ENCODE peak calls at places on chromosome 5, in eight cellular contexts. P, W, T, L, I, B, S and Y are unnamed samples. For H3K4me1, the result is how much of the 10 kb centered on the place peaks cover.

GRCh38 chr5:116401546-116401945 is 173.1 kb downstream of the SEMA6A start:
- DNase-seq in P (no peak), W (no peak), T (no peak), L (no peak), I (no peak), B (no peak), S (no peak), Y (no peak)

GRCh38 chr5:39716532-39716971 is 291.8 kb upstream of the DAB2 start:
- DNase-seq in P (peak), W (no peak), T (peak), L (peak), I (no peak), B (peak), S (peak), Y (peak)

GRCh38 chr5:99010294-99010693 is 81.5 kb upstream of the CHD1 start:
- DNase-seq in P (no peak), W (no peak), T (no peak), L (no peak), I (no peak), B (no peak), S (no peak), Y (no peak)

GRCh38 chr5:134846641-134846960 is 833 bp downstream of the C5orf24 start:
- DNase-seq in P (peak), W (no peak), T (peak), L (no peak), I (no peak), B (no peak), S (peak), Y (no peak)

GRCh38 chr5:171162602-171163001 is 146.4 kb upstream of the TLX3 start:
- DNase-seq in P (peak), W (no peak), T (peak), L (peak), I (no peak), B (peak), S (peak), Y (no peak)

GRCh38 chr5:98050583-98050982 is 722.9 kb upstream of the RGMB start:
- DNase-seq in P (peak), W (no peak), T (peak), L (no peak), I (no peak), B (no peak), S (no peak), Y (no peak)

GRCh38 chr5:36763454-36763853 is 113.1 kb upstream of the NIPBL start:
- DNase-seq in P (peak), W (no peak), T (no peak), L (no peak), I (no peak), B (no peak), S (no peak), Y (no peak)

GRCh38 chr5:109529520-109529919 is 119.7 kb upstream of the PJA2 start:
- DNase-seq in P (peak), W (peak), T (peak), L (no peak), I (no peak), B (no peak), S (peak), Y (no peak)

GRCh38 chr5:40569549-40570270 is 110.0 kb upstream of the PTGER4 start:
- DNase-seq in P (peak), W (no peak), T (no peak), L (no peak), I (no peak), B (no peak), S (no peak), Y (no peak)

GRCh38 chr5:53367727-53368126 is 112.7 kb upstream of the FST start:
- DNase-seq in P (no peak), W (no peak), T (no peak), L (no peak), I (no peak), B (no peak), S (no peak), Y (no peak)

GRCh38 chr5:149724130-149724850 is 5.8 kb upstream of the PPARGC1B start:
- DNase-seq in P (no peak), W (no peak), T (no peak), L (no peak), I (no peak), B (no peak), S (no peak), Y (no peak)

GRCh38 chr5:40781843-40782409 is 16.2 kb downstream of the PRKAA1 start:
- DNase-seq in P (peak), W (no peak), T (peak), L (no peak), I (no peak), B (no peak), S (no peak), Y (no peak)

GRCh38 chr5:170353011-170353890 is 35.9 kb downstream of the KCNMB1 start:
- DNase-seq in P (no peak), W (no peak), T (no peak), L (no peak), I (no peak), B (no peak), S (no peak), Y (no peak)

GRCh38 chr5:135193213-135194125 is 159.4 kb upstream of the PITX1 start:
- DNase-seq in P (peak), W (no peak), T (peak), L (no peak), I (no peak), B (no peak), S (no peak), Y (no peak)

GRCh38 chr5:143146161-143146560 is 257.3 kb downstream of the NR3C1 start:
- DNase-seq in P (no peak), W (no peak), T (no peak), L (no peak), I (no peak), B (no peak), S (no peak), Y (no peak)
- H3K4me3 ChIP-seq in P (no peak), W (no peak), T (no peak), L (no peak), I (no peak), B (no peak), S (no peak), Y (no peak)

GRCh38 chr5:179421156-179421895 is 76.1 kb upstream of the ADAMTS2 start:
- DNase-seq in P (no peak), W (no peak), T (no peak), L (no peak), I (peak), B (no peak), S (no peak), Y (no peak)
- H3K27ac ChIP-seq in P (no peak), W (no peak), T (no peak), L (no peak), I (no peak), B (no peak), S (no peak), Y (no peak)

DNA sequence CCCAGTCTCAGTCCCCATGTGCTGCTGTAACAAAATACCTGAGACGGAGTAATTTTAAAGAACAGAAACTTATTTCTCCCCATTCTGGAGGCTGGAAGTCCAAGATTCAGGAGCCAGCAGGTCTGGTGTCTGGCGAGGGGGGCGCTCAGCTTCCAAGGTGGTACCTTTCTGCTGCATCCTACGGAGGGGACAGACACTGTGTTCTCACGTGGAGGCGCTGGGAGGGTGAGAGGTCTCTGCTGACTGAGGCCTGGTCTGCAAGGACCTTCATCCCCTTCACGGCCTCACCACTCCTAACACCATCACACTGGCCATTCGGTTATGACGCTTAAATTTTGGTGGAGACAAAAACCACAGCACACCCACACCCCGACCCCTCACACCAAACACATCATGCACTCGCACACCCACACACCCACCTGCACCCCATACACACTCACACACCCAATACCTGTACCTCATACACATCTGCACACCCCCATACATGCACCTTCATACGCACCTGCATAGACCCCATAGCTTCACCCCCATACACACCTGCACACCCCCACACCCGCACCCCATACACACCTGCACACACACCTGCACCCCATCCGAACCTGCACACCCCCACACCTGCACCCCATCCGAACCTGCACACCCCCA is 9.8 kb upstream of the ZDHHC11 start:
- DNase-seq in P (no peak), W (no peak), T (no peak), L (no peak), I (no peak), B (no peak), S (no peak), Y (no peak)
- H3K4me1 ChIP-seq in P (under half), W (under half), T (under half), L (under half), I (under half), B (under half), S (under half), Y (under half)

GRCh38 chr5:16490911-16491310 is 25.3 kb upstream of the ZNF622 start:
- DNase-seq in P (no peak), W (no peak), T (no peak), L (no peak), I (no peak), B (no peak), S (no peak), Y (no peak)
- H3K4me3 ChIP-seq in P (no peak), W (no peak), T (no peak), L (no peak), I (no peak), B (no peak), S (no peak), Y (no peak)

GRCh38 chr5:95942414-95942813 is 19.2 kb downstream of the ELL2 start:
- DNase-seq in P (no peak), W (no peak), T (no peak), L (no peak), I (no peak), B (no peak), S (no peak), Y (no peak)

GRCh38 chr5:95941756-95942155 is 19.9 kb downstream of the ELL2 start:
- DNase-seq in P (no peak), W (no peak), T (no peak), L (no peak), I (no peak), B (no peak), S (no peak), Y (no peak)

GRCh38 chr5:95942968-95943367 is 18.7 kb downstream of the ELL2 start:
- DNase-seq in P (no peak), W (no peak), T (no peak), L (no peak), I (no peak), B (no peak), S (no peak), Y (no peak)

GRCh38 chr5:95939465-95939864 is 22.2 kb downstream of the ELL2 start:
- DNase-seq in P (no peak), W (no peak), T (no peak), L (no peak), I (no peak), B (no peak), S (no peak), Y (no peak)

DNA sequence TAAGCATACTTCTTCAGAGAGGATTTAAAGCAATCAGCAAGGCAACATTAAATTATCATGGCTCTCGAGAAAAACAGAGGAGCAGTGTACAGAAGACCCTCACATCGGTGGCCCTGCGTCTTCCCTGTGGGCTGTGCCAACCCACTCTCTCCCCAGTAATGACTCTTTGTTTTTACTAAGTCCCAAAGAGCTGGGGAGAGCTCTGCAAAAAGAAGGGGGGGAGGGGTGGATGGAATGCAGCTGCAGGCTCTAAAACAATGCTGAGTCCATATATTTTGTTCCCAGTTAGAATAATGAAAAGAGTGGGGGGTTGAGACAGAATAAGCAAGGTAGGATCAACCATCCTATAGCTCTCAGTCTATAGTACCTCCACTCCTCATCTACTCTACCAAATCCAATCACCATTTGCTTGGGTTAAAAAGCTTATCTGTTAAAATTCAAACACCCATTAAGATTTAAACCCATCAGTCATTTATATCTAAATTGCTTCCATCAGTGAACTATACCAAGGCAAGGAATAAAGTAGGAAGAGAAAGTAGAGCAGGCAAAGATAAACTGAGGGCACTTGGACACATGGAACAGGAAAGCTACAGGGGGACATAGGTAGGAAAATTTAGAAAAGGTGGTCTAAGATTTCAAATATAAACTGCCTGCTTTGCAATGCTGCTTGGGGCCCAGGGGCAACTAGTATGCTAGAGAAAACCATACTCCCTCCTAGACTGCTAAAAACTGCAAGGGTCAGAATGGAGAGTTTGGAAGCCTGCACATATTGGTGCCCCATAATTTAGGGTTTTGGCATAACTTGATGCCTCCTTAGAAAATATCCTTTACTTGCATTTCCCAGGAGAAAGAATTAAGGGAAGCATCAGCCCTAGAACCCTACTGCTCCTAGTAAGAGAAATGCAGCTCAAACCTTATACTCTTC is 20.6 kb downstream of the ELL2 start:
- DNase-seq in P (peak), W (no peak), T (no peak), L (no peak), I (no peak), B (no peak), S (no peak), Y (no peak)
- H3K27ac ChIP-seq in P (no peak), W (no peak), T (no peak), L (peak), I (no peak), B (no peak), S (no peak), Y (no peak)

GRCh38 chr5:35089688-35090314 is 42.1 kb upstream of the AGXT2 start:
- DNase-seq in P (peak), W (no peak), T (peak), L (peak), I (no peak), B (peak), S (peak), Y (peak)
- H3K4me1 ChIP-seq in P (under half), W (under half), T (under half), L (under half), I (under half), B (under half), S (under half), Y (under half)

GRCh38 chr5:1312993-1313833 is 18.3 kb upstream of the TERT start:
- DNase-seq in P (no peak), W (no peak), T (no peak), L (no peak), I (peak), B (no peak), S (no peak), Y (peak)
- H3K4me3 ChIP-seq in P (no peak), W (no peak), T (no peak), L (no peak), I (no peak), B (no peak), S (no peak), Y (peak)

DNA sequence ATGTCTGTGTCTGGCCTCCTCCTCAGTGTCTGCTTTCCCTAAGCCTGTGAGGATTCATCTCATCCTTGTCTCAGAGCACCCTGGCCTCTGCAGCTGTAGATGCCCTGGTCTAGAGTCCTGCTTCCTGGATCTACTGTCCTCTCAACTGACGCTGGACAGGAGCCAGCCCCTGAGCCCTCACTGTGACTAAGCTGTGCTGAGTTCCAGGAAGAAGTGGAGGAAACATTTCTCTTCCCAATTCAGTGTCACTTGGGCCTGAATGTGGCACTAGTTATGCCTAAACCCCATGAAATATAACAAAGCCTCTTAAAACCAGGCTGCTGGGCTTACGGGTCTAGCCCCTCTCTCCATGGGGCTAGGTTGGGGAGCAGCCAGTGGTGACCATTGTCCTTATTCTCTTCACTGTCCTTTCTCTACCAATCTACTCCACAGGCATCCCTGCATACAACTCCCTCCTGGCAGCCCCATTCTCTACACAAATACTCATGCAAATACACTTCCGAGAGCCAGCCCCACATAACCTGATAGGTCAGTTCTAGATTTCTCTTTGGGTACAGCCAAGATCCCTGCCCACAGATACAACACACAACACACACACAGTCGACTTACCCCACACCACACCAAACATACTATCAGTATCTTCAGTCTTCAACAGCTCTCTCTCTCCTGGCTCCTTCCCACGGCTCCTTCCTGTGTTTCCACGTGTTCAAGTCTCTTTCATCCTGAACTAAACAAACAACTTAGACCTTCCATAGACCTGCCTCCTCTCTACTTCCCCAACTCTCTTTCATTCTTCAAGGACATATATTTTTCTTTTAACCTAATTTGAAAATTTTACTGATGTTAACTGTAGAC is 220.8 kb downstream of the SNX18 start:
- DNase-seq in P (peak), W (peak), T (peak), L (no peak), I (peak), B (no peak), S (peak), Y (no peak)
- H3K27ac ChIP-seq in P (peak), W (peak), T (no peak), L (no peak), I (no peak), B (no peak), S (no peak), Y (no peak)

GRCh38 chr5:14257995-14258403 is 114.9 kb downstream of the TRIO start:
- DNase-seq in P (no peak), W (no peak), T (no peak), L (no peak), I (no peak), B (no peak), S (no peak), Y (no peak)

GRCh38 chr5:14261237-14261636 is 118.1 kb downstream of the TRIO start:
- DNase-seq in P (no peak), W (no peak), T (no peak), L (no peak), I (no peak), B (no peak), S (no peak), Y (no peak)

GRCh38 chr5:14261856-14262611 is 118.9 kb downstream of the TRIO start:
- DNase-seq in P (no peak), W (no peak), T (no peak), L (no peak), I (no peak), B (no peak), S (no peak), Y (no peak)

GRCh38 chr5:14258840-14259239 is 115.7 kb downstream of the TRIO start:
- DNase-seq in P (peak), W (no peak), T (no peak), L (peak), I (no peak), B (no peak), S (no peak), Y (no peak)

GRCh38 chr5:14260637-14261036 is 117.5 kb downstream of the TRIO start:
- DNase-seq in P (no peak), W (no peak), T (no peak), L (no peak), I (no peak), B (no peak), S (no peak), Y (no peak)
- H3K4me1 ChIP-seq in P (under half), W (under half), T (half or more), L (under half), I (under half), B (under half), S (under half), Y (under half)